ENCODE peak calls at places on chromosomes 5 and 9, in six cellular contexts. One of them, this sample, is unnamed.

GRCh38 chr5:54663876-54664275 is 146.3 kb downstream of the SNX18 start:
- DNase-seq in heart left ventricle: no peak
- DNase-seq in endothelial cell of umbilical vein: no peak
- DNase-seq in transverse colon: peak
- DNase-seq in uterus: peak
- DNase-seq in stomach: no peak
- DNase-seq in this sample: peak

GRCh38 chr5:155485344-155485743 is 471.8 kb downstream of the KIF4B start:
- DNase-seq in transverse colon: no peak
- DNase-seq in uterus: no peak
- DNase-seq in endothelial cell of umbilical vein: no peak
- DNase-seq in stomach: no peak
- DNase-seq in heart left ventricle: no peak
- DNase-seq in this sample: no peak

GRCh38 chr9:471320-471719 is 256.7 kb downstream of the DOCK8 start:
- DNase-seq in uterus: no peak
- DNase-seq in endothelial cell of umbilical vein: no peak
- DNase-seq in heart left ventricle: no peak
- DNase-seq in stomach: no peak
- DNase-seq in transverse colon: no peak
- DNase-seq in this sample: no peak

GRCh38 chr5:154642499-154643245 is 112.5 kb upstream of the LARP1 start:
- DNase-seq in uterus: no peak
- DNase-seq in endothelial cell of umbilical vein: peak
- DNase-seq in transverse colon: no peak
- DNase-seq in stomach: no peak
- DNase-seq in heart left ventricle: no peak
- DNase-seq in this sample: no peak

GRCh38 chr9:97140566-97140965 is 101.6 kb upstream of the CTSV start:
- DNase-seq in endothelial cell of umbilical vein: no peak
- DNase-seq in stomach: no peak
- DNase-seq in heart left ventricle: no peak
- DNase-seq in uterus: no peak
- DNase-seq in transverse colon: no peak
- DNase-seq in this sample: no peak

GRCh38 chr5:72106922-72107873 is at the start of gene MAP1B:
- DNase-seq in heart left ventricle: peak
- DNase-seq in transverse colon: no peak
- DNase-seq in stomach: no peak
- DNase-seq in endothelial cell of umbilical vein: peak
- DNase-seq in uterus: peak
- DNase-seq in this sample: peak

GRCh38 chr5:59169101-59169767 is 586.4 kb downstream of the RAB3C start:
- DNase-seq in heart left ventricle: no peak
- DNase-seq in transverse colon: no peak
- DNase-seq in uterus: no peak
- DNase-seq in stomach: no peak
- DNase-seq in endothelial cell of umbilical vein: no peak
- DNase-seq in this sample: no peak

GRCh38 chr5:125575561-125576504 is 829.4 kb upstream of the ZNF608 start:
- DNase-seq in endothelial cell of umbilical vein: peak
- DNase-seq in stomach: no peak
- DNase-seq in transverse colon: peak
- DNase-seq in heart left ventricle: no peak
- DNase-seq in uterus: peak
- DNase-seq in this sample: peak

GRCh38 chr9:120937127-120937526 is 10.5 kb upstream of the TRAF1 start:
- DNase-seq in uterus: no peak
- DNase-seq in heart left ventricle: no peak
- DNase-seq in stomach: no peak
- DNase-seq in endothelial cell of umbilical vein: no peak
- DNase-seq in transverse colon: no peak
- DNase-seq in this sample: no peak

GRCh38 chr9:132411091-132411508 is 1.1 kb downstream of the CFAP77 start:
- DNase-seq in endothelial cell of umbilical vein: peak
- DNase-seq in uterus: no peak
- DNase-seq in heart left ventricle: no peak
- DNase-seq in transverse colon: peak
- DNase-seq in stomach: peak
- DNase-seq in this sample: peak

GRCh38 chr9:504921-505821 is 290.5 kb downstream of the DOCK8 start:
- DNase-seq in uterus: peak
- DNase-seq in endothelial cell of umbilical vein: peak
- DNase-seq in transverse colon: peak
- DNase-seq in stomach: peak
- DNase-seq in heart left ventricle: peak
- DNase-seq in this sample: peak

GRCh38 chr5:19498852-19499251 is 489.1 kb downstream of the CDH18 start:
- DNase-seq in heart left ventricle: no peak
- DNase-seq in endothelial cell of umbilical vein: no peak
- DNase-seq in transverse colon: no peak
- DNase-seq in stomach: no peak
- DNase-seq in uterus: no peak
- DNase-seq in this sample: no peak

GRCh38 chr9:80157561-80157983 is 585.8 kb downstream of the TLE4 start:
- DNase-seq in endothelial cell of umbilical vein: peak
- DNase-seq in transverse colon: no peak
- DNase-seq in stomach: no peak
- DNase-seq in heart left ventricle: no peak
- DNase-seq in uterus: no peak
- DNase-seq in this sample: no peak
- H3K4me3 ChIP-seq in endothelial cell of umbilical vein: no peak
- H3K4me3 ChIP-seq in transverse colon: no peak
- H3K4me3 ChIP-seq in stomach: no peak
- H3K4me3 ChIP-seq in heart left ventricle: no peak
- H3K4me3 ChIP-seq in uterus: no peak
- H3K4me3 ChIP-seq in this sample: no peak

DNA sequence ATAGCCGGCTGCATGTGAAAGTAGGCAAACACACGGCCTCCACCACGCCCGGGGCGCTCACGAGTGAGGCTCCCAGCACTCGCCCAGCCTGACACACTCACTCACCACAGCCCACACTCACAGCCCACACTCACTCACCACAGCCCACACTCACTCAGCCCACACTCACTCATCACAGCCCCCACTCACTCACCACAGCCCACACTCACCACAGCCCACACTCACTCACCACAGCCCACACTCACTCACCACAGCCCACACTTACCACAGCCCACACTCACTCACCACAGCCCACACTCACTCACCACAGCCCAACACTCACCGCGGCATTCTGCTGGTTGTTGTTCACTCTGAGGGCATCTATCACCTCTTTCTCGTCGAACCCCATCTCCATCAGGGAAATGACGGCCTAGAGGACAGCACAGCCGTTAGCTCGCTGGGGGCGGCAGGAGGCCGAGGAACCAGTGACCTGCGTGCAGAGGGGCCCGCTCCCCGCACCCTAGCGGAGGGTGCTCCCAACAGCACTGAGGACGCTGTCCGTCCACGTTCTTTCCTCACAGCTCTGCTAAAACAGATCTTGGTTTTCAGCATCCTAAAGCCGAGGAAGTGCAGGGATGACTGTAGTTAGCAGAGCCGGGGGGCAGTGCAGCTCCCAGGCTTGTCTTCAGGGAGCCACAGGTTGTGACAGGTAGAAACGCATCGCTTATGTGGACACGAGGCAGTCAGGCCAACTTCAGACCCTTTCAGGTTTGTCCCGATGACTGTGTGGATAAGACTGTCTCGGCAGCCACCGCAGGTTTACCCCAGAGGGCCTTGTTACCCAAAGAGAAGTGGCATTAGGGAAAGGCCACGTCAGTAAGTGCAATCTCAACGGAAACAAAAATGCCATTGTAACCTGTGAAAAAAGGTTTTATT is 21.6 kb downstream of the UBAC1 start:
- DNase-seq in uterus: no peak
- DNase-seq in endothelial cell of umbilical vein: no peak
- DNase-seq in heart left ventricle: no peak
- DNase-seq in transverse colon: no peak
- DNase-seq in stomach: no peak
- DNase-seq in this sample: no peak
- TF ChIP-seq POLR2A in uterus: no peak
- TF ChIP-seq POLR2A in endothelial cell of umbilical vein: no peak
- TF ChIP-seq POLR2A in heart left ventricle: no peak
- TF ChIP-seq POLR2A in transverse colon: no peak
- TF ChIP-seq POLR2A in stomach: no peak
- TF ChIP-seq POLR2A in this sample: no peak

GRCh38 chr5:170387775-170388174 is 1.4 kb downstream of the KCNMB1 start:
- DNase-seq in stomach: no peak
- DNase-seq in uterus: peak
- DNase-seq in transverse colon: no peak
- DNase-seq in endothelial cell of umbilical vein: no peak
- DNase-seq in heart left ventricle: no peak
- DNase-seq in this sample: peak

GRCh38 chr5:170388818-170389217 is 349 bp downstream of the KCNMB1 start:
- DNase-seq in heart left ventricle: peak
- DNase-seq in uterus: no peak
- DNase-seq in stomach: no peak
- DNase-seq in transverse colon: no peak
- DNase-seq in endothelial cell of umbilical vein: no peak
- DNase-seq in this sample: no peak

GRCh38 chr5:170389250-170389902 is at the start of gene KCNMB1:
- DNase-seq in endothelial cell of umbilical vein: no peak
- DNase-seq in stomach: no peak
- DNase-seq in uterus: peak
- DNase-seq in transverse colon: no peak
- DNase-seq in heart left ventricle: peak
- DNase-seq in this sample: no peak

GRCh38 chr5:170386743-170387142 is 2.4 kb downstream of the KCNMB1 start:
- DNase-seq in uterus: no peak
- DNase-seq in stomach: no peak
- DNase-seq in heart left ventricle: no peak
- DNase-seq in transverse colon: no peak
- DNase-seq in endothelial cell of umbilical vein: no peak
- DNase-seq in this sample: no peak

GRCh38 chr5:170388240-170388639 is 927 bp downstream of the KCNMB1 start:
- DNase-seq in endothelial cell of umbilical vein: no peak
- DNase-seq in stomach: no peak
- DNase-seq in uterus: no peak
- DNase-seq in transverse colon: no peak
- DNase-seq in heart left ventricle: no peak
- DNase-seq in this sample: no peak
- H3K4me3 ChIP-seq in endothelial cell of umbilical vein: no peak
- H3K4me3 ChIP-seq in stomach: peak
- H3K4me3 ChIP-seq in uterus: peak
- H3K4me3 ChIP-seq in transverse colon: peak
- H3K4me3 ChIP-seq in heart left ventricle: peak
- H3K4me3 ChIP-seq in this sample: no peak

GRCh38 chr9:89383721-89384300 is 65.5 kb downstream of the SECISBP2 start:
- DNase-seq in uterus: no peak
- DNase-seq in endothelial cell of umbilical vein: no peak
- DNase-seq in heart left ventricle: no peak
- DNase-seq in transverse colon: no peak
- DNase-seq in stomach: no peak
- DNase-seq in this sample: no peak
- TF ChIP-seq POLR2A in uterus: no peak
- TF ChIP-seq POLR2A in endothelial cell of umbilical vein: no peak
- TF ChIP-seq POLR2A in heart left ventricle: no peak
- TF ChIP-seq POLR2A in transverse colon: no peak
- TF ChIP-seq POLR2A in stomach: no peak
- TF ChIP-seq POLR2A in this sample: no peak